ENCODE peak calls at places on chromosomes 6 and 20, in eight cellular contexts. H, I, Q, U, A, X, J and R are unnamed samples.

GRCh38 chr6:37576336-37576737 is 76.6 kb upstream of the CCDC167 start:
- DNase-seq in H (peak), U (no peak), A (no peak), Q (peak), I (peak), J (no peak), X (peak), R (peak)

GRCh38 chr6:49401063-49401462 is 62.0 kb downstream of the MMUT start:
- DNase-seq in I (no peak), J (no peak), U (no peak), X (no peak), A (no peak), H (no peak), Q (no peak), R (peak)

GRCh38 chr6:17485181-17485580 is 91.8 kb downstream of the CAP2 start:
- DNase-seq in U (no peak), Q (no peak), X (no peak), J (peak), H (no peak), A (no peak), I (no peak), R (no peak)

GRCh38 chr20:1637755-1638154 is 17.9 kb upstream of the SIRPB1 start:
- DNase-seq in U (no peak), I (no peak), J (no peak), A (no peak), H (no peak), Q (no peak), X (no peak), R (no peak)

GRCh38 chr6:157223021-157223430 is 100.3 kb downstream of the TMEM242 start:
- DNase-seq in A (no peak), X (no peak), Q (no peak), I (peak), J (no peak), U (no peak), H (no peak), R (peak)

GRCh38 chr6:39338406-39338805 is 15.9 kb upstream of the KCNK16 start:
- DNase-seq in H (no peak), I (no peak), U (no peak), A (no peak), X (no peak), J (no peak), Q (no peak), R (no peak)

GRCh38 chr6:65745614-65746013 is 38.6 kb upstream of the EYS start:
- DNase-seq in J (no peak), U (no peak), I (no peak), A (no peak), Q (no peak), H (no peak), X (no peak), R (no peak)

GRCh38 chr6:157717266-157717870 is 105.7 kb upstream of the SNX9 start:
- DNase-seq in J (no peak), U (no peak), Q (peak), A (no peak), H (no peak), I (no peak), X (no peak), R (no peak)

GRCh38 chr6:35267446-35267845 is 7.9 kb downstream of the ZNF76 start:
- DNase-seq in X (no peak), U (no peak), J (no peak), H (no peak), Q (no peak), A (no peak), I (no peak), R (no peak)

GRCh38 chr20:33169176-33169794 is 1.3 kb downstream of the BPIFA2 start:
- DNase-seq in Q (peak), X (no peak), J (no peak), I (no peak), H (no peak), U (no peak), A (no peak), R (no peak)

GRCh38 chr6:47016236-47016635 is 25.9 kb downstream of the ADGRF1 start:
- DNase-seq in Q (peak), A (no peak), X (no peak), H (no peak), U (no peak), J (no peak), I (no peak), R (no peak)

GRCh38 chr6:132011582-132011981 is 60.4 kb upstream of the CCN2 start:
- DNase-seq in H (peak), Q (no peak), I (peak), U (no peak), A (no peak), J (no peak), X (no peak), R (no peak)

GRCh38 chr20:15945301-15945700 is 627.9 kb downstream of the KIF16B start:
- DNase-seq in A (no peak), X (no peak), Q (no peak), J (no peak), U (no peak), I (no peak), H (no peak), R (no peak)

GRCh38 chr6:29624520-29624961 is 8.4 kb downstream of the GABBR1 start:
- DNase-seq in X (no peak), H (no peak), A (no peak), I (no peak), J (no peak), U (no peak), Q (peak), R (no peak)

GRCh38 chr6:138719011-138719635 is 54.4 kb upstream of the CCDC28A start:
- DNase-seq in X (no peak), U (no peak), J (no peak), Q (no peak), H (no peak), A (no peak), I (peak), R (peak)